ENCODE peak calls at places on chromosomes 16 and 17, in seven cellular contexts. One of them, this sample, is unnamed.

GRCh38 chr16:30997000-30997886 is 12.2 kb downstream of the HSD3B7 start:
- DNase-seq in AG04449: no peak
- DNase-seq in AG10803: peak; percentile 78
- DNase-seq in uterus: peak; percentile 89
- DNase-seq in lower leg skin: peak; percentile 82
- DNase-seq in mammary epithelial cell: peak; percentile 72
- DNase-seq in breast epithelium: peak; percentile 84
- DNase-seq in this sample: peak; percentile 87

GRCh38 chr17:50649042-50649908 is 14.6 kb downstream of the ABCC3 start:
- DNase-seq in mammary epithelial cell: no peak
- DNase-seq in lower leg skin: no peak
- DNase-seq in AG10803: no peak
- DNase-seq in breast epithelium: no peak
- DNase-seq in uterus: no peak
- DNase-seq in AG04449: no peak
- DNase-seq in this sample: no peak

GRCh38 chr17:42518755-42519545 is 17.1 kb upstream of the NAGLU start:
- DNase-seq in lower leg skin: peak; percentile 42
- DNase-seq in AG04449: no peak
- DNase-seq in AG10803: peak; percentile 25
- DNase-seq in mammary epithelial cell: no peak
- DNase-seq in breast epithelium: no peak
- DNase-seq in uterus: peak; percentile 67
- DNase-seq in this sample: no peak

GRCh38 chr16:75267631-75268264 is 16.3 kb upstream of the BCAR1 start:
- DNase-seq in AG04449: no peak
- DNase-seq in breast epithelium: peak; percentile 81
- DNase-seq in uterus: no peak
- DNase-seq in lower leg skin: no peak
- DNase-seq in AG10803: no peak
- DNase-seq in mammary epithelial cell: peak; percentile 86
- DNase-seq in this sample: peak; percentile 81

GRCh38 chr17:50105811-50106210 is 10.7 kb downstream of the PDK2 start:
- DNase-seq in lower leg skin: no peak
- DNase-seq in breast epithelium: no peak
- DNase-seq in mammary epithelial cell: no peak
- DNase-seq in uterus: no peak
- DNase-seq in AG10803: no peak
- DNase-seq in AG04449: no peak
- DNase-seq in this sample: no peak

GRCh38 chr16:73890524-73891500 is 405.8 kb upstream of the PSMD7 start:
- DNase-seq in breast epithelium: no peak
- DNase-seq in uterus: no peak
- DNase-seq in mammary epithelial cell: no peak
- DNase-seq in AG10803: peak; percentile 0
- DNase-seq in AG04449: no peak
- DNase-seq in lower leg skin: no peak
- DNase-seq in this sample: no peak

GRCh38 chr16:1258906-1259759 is 3.3 kb downstream of the TPSD1 start:
- DNase-seq in lower leg skin: no peak
- DNase-seq in breast epithelium: no peak
- DNase-seq in AG10803: no peak
- DNase-seq in mammary epithelial cell: no peak
- DNase-seq in uterus: no peak
- DNase-seq in AG04449: no peak
- DNase-seq in this sample: no peak

GRCh38 chr16:2753523-2754020 is 1.1 kb downstream of the SRRM2 start:
- DNase-seq in AG04449: no peak
- DNase-seq in uterus: no peak
- DNase-seq in AG10803: no peak
- DNase-seq in mammary epithelial cell: no peak
- DNase-seq in breast epithelium: no peak
- DNase-seq in lower leg skin: no peak
- DNase-seq in this sample: no peak

GRCh38 chr16:585351-585750 is 4.5 kb upstream of the RAB40C start:
- DNase-seq in mammary epithelial cell: no peak
- DNase-seq in AG04449: no peak
- DNase-seq in breast epithelium: no peak
- DNase-seq in AG10803: no peak
- DNase-seq in uterus: peak; percentile 22
- DNase-seq in lower leg skin: no peak
- DNase-seq in this sample: no peak

GRCh38 chr16:87045462-87046216 is 271.6 kb downstream of the C16orf95 start:
- DNase-seq in AG10803: no peak
- DNase-seq in lower leg skin: no peak
- DNase-seq in breast epithelium: no peak
- DNase-seq in AG04449: no peak
- DNase-seq in mammary epithelial cell: no peak
- DNase-seq in uterus: no peak
- DNase-seq in this sample: no peak

GRCh38 chr16:50473375-50473945 is 74.7 kb upstream of the NKD1 start:
- DNase-seq in AG04449: no peak
- DNase-seq in breast epithelium: no peak
- DNase-seq in uterus: no peak
- DNase-seq in lower leg skin: no peak
- DNase-seq in AG10803: no peak
- DNase-seq in mammary epithelial cell: peak; percentile 56
- DNase-seq in this sample: no peak

GRCh38 chr17:82113422-82113821 is 15.4 kb upstream of the FASN start:
- DNase-seq in AG04449: no peak
- DNase-seq in AG10803: no peak
- DNase-seq in breast epithelium: no peak
- DNase-seq in uterus: no peak
- DNase-seq in mammary epithelial cell: no peak
- DNase-seq in lower leg skin: no peak
- DNase-seq in this sample: no peak

GRCh38 chr17:82113941-82114340 is 15.9 kb upstream of the FASN start:
- DNase-seq in lower leg skin: no peak
- DNase-seq in mammary epithelial cell: no peak
- DNase-seq in breast epithelium: no peak
- DNase-seq in AG04449: no peak
- DNase-seq in AG10803: no peak
- DNase-seq in uterus: no peak
- DNase-seq in this sample: no peak

GRCh38 chr17:82110298-82110697 is 12.3 kb upstream of the FASN start:
- DNase-seq in uterus: no peak
- DNase-seq in mammary epithelial cell: peak; percentile 83
- DNase-seq in lower leg skin: no peak
- DNase-seq in breast epithelium: no peak
- DNase-seq in AG10803: no peak
- DNase-seq in AG04449: no peak
- DNase-seq in this sample: no peak

GRCh38 chr17:82112866-82113390 is 14.9 kb upstream of the FASN start:
- DNase-seq in breast epithelium: no peak
- DNase-seq in uterus: no peak
- DNase-seq in AG04449: no peak
- DNase-seq in mammary epithelial cell: no peak
- DNase-seq in lower leg skin: no peak
- DNase-seq in AG10803: no peak
- DNase-seq in this sample: no peak

DNA sequence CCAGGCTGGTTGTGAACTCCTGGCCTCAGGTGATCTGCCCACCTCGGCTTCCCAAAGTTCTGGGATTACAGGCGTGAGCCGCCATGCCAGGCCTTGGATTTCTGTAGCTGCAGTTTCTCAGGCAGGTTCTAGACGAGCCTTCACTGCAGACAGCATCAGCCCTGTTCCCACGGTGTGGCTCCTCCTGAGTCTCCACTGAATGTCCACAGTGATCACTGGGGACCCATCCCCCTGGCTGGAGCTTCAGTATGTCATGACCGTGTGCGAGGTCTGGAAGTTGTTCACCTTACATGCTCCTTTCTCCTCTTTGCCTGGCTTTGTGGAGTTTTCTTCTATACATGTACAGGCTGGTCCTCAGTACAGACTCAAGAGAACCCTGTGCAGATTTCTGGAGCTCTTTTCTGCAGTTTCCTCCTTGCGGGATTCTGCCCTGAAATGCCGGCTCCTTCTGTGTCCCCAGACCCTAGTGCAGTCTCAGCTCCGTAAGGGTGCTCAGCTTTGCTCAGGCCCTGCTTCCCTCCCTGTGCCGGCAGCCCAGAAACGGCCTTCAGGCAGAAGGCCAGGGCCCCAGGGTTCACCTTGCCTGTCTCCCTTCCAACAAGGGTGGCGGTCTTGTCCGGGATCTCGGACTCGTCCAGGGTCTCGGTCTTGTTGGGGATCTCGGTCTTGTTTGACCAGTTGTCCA is 14.3 kb upstream of the FASN start:
- DNase-seq in mammary epithelial cell: no peak
- DNase-seq in AG10803: no peak
- DNase-seq in AG04449: no peak
- DNase-seq in uterus: no peak
- DNase-seq in breast epithelium: no peak
- DNase-seq in lower leg skin: no peak
- DNase-seq in this sample: no peak
- H3K4me3 ChIP-seq in mammary epithelial cell: no peak overlapping the region
- H3K4me3 ChIP-seq in AG10803: no peak overlapping the region
- H3K4me3 ChIP-seq in AG04449: no peak overlapping the region
- H3K4me3 ChIP-seq in uterus: no peak overlapping the region
- H3K4me3 ChIP-seq in breast epithelium: no peak overlapping the region
- H3K4me3 ChIP-seq in lower leg skin: no peak overlapping the region
- H3K4me3 ChIP-seq in this sample: no peak overlapping the region

DNA sequence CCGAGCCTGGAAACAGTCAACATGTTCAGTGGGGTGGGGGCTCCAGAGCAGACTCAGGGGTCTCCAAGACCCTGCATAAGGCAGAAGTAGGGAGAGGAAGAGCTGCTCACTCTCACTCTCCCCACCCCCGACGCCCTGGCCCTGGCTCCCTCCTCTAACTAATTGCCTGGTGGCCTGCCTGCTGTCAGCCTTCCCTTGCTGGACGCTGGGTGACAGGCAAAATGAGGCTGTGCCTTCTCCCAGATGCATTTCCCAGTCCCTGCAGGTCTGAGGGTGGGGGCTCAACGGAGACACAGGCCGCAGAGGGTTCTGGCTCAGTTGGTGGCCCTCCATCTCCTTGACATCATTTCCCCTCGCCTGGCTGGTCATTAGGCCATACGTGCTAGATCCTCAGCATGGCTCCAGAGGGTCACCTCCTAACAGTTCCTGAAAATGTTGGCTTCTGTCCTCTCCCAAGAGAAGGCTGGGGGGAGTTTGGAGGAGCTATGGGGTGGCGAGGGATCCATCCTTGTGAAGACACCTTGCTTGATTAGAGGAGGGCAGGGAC is 1.4 kb downstream of the FMNL1 start:
- DNase-seq in uterus: no peak
- DNase-seq in lower leg skin: no peak
- DNase-seq in AG10803: no peak
- DNase-seq in mammary epithelial cell: no peak
- DNase-seq in breast epithelium: no peak
- DNase-seq in AG04449: no peak
- DNase-seq in this sample: peak; percentile 77
- H3K4me3 ChIP-seq in uterus: no peak overlapping the region
- H3K4me3 ChIP-seq in lower leg skin: no peak overlapping the region
- H3K4me3 ChIP-seq in AG10803: no peak overlapping the region
- H3K4me3 ChIP-seq in mammary epithelial cell: no peak overlapping the region
- H3K4me3 ChIP-seq in breast epithelium: peak overlapping the region; percentile 71
- H3K4me3 ChIP-seq in AG04449: no peak overlapping the region
- H3K4me3 ChIP-seq in this sample: peak overlapping the region; percentile 72

GRCh38 chr16:67992661-67993206 is 6.5 kb downstream of the DPEP2 start:
- DNase-seq in breast epithelium: no peak
- DNase-seq in AG04449: no peak
- DNase-seq in AG10803: no peak
- DNase-seq in uterus: no peak
- DNase-seq in mammary epithelial cell: no peak
- DNase-seq in lower leg skin: no peak
- DNase-seq in this sample: no peak

GRCh38 chr16:67989322-67990017 is 9.2 kb upstream of the DPEP3 start:
- DNase-seq in AG10803: no peak
- DNase-seq in AG04449: no peak
- DNase-seq in mammary epithelial cell: no peak
- DNase-seq in breast epithelium: no peak
- DNase-seq in lower leg skin: no peak
- DNase-seq in uterus: no peak
- DNase-seq in this sample: no peak

GRCh38 chr16:67995423-67995822 is 3.9 kb downstream of the DPEP2 start:
- DNase-seq in breast epithelium: no peak
- DNase-seq in AG10803: no peak
- DNase-seq in uterus: no peak
- DNase-seq in mammary epithelial cell: peak; percentile 46
- DNase-seq in AG04449: no peak
- DNase-seq in lower leg skin: no peak
- DNase-seq in this sample: no peak

GRCh38 chr16:67990018-67990386 is 9.3 kb downstream of the DPEP2 start:
- DNase-seq in AG10803: no peak
- DNase-seq in uterus: no peak
- DNase-seq in breast epithelium: no peak
- DNase-seq in lower leg skin: no peak
- DNase-seq in AG04449: no peak
- DNase-seq in mammary epithelial cell: no peak
- DNase-seq in this sample: no peak

GRCh38 chr16:67993207-67994036 is 5.9 kb downstream of the DPEP2 start:
- DNase-seq in lower leg skin: peak; percentile 54
- DNase-seq in AG10803: peak; percentile 67
- DNase-seq in uterus: peak; percentile 77
- DNase-seq in breast epithelium: peak; percentile 68
- DNase-seq in mammary epithelial cell: peak; percentile 38
- DNase-seq in AG04449: no peak
- DNase-seq in this sample: peak; percentile 97
- H3K4me3 ChIP-seq in lower leg skin: no peak overlapping the region
- H3K4me3 ChIP-seq in AG10803: peak overlapping the region; percentile 39
- H3K4me3 ChIP-seq in uterus: peak overlapping the region; percentile 14
- H3K4me3 ChIP-seq in breast epithelium: peak overlapping the region; percentile 28
- H3K4me3 ChIP-seq in mammary epithelial cell: peak overlapping the region; percentile 30
- H3K4me3 ChIP-seq in AG04449: peak overlapping the region; percentile 12
- H3K4me3 ChIP-seq in this sample: peak overlapping the region; percentile 17

GRCh38 chr16:21653571-21653970 is 1.2 kb upstream of the IGSF6 start:
- DNase-seq in mammary epithelial cell: no peak
- DNase-seq in breast epithelium: no peak
- DNase-seq in uterus: no peak
- DNase-seq in AG10803: no peak
- DNase-seq in lower leg skin: no peak
- DNase-seq in AG04449: no peak
- DNase-seq in this sample: peak; percentile 76

GRCh38 chr16:21663889-21664647 is at the start of gene OTOA:
- DNase-seq in mammary epithelial cell: no peak
- DNase-seq in lower leg skin: no peak
- DNase-seq in uterus: no peak
- DNase-seq in breast epithelium: no peak
- DNase-seq in AG04449: no peak
- DNase-seq in AG10803: no peak
- DNase-seq in this sample: no peak

GRCh38 chr16:21654881-21655280 is 2.5 kb upstream of the IGSF6 start:
- DNase-seq in AG04449: no peak
- DNase-seq in lower leg skin: no peak
- DNase-seq in AG10803: no peak
- DNase-seq in uterus: no peak
- DNase-seq in breast epithelium: no peak
- DNase-seq in mammary epithelial cell: peak; percentile 74
- DNase-seq in this sample: no peak

GRCh38 chr16:21656795-21657768 is 4.7 kb upstream of the IGSF6 start:
- DNase-seq in lower leg skin: no peak
- DNase-seq in mammary epithelial cell: peak; percentile 30
- DNase-seq in uterus: no peak
- DNase-seq in AG04449: no peak
- DNase-seq in AG10803: peak; percentile 63
- DNase-seq in breast epithelium: no peak
- DNase-seq in this sample: no peak

DNA sequence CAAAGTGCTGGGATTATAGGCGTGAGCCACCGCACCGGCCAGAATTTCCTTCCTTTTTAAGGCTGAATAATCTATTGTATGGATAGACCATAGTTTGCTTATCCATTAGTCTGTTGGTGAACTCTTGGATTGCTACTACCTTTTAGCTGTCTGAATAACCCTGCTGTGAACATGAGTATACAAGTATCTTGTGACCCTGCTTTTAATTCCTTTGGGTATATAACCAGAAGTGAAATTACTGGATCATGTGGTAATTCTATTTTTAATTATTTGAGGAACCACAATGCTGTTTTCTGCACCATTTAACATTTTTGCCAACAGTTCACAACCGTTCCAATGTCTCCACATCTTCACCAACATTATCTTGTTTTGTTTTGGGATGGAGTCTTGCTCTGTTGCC is 4.6 kb upstream of the OTOA start:
- DNase-seq in AG04449: no peak
- DNase-seq in uterus: no peak
- DNase-seq in mammary epithelial cell: no peak
- DNase-seq in breast epithelium: no peak
- DNase-seq in lower leg skin: no peak
- DNase-seq in AG10803: no peak
- DNase-seq in this sample: no peak
- H3K4me3 ChIP-seq in AG04449: no peak overlapping the region
- H3K4me3 ChIP-seq in uterus: no peak overlapping the region
- H3K4me3 ChIP-seq in mammary epithelial cell: no peak overlapping the region
- H3K4me3 ChIP-seq in breast epithelium: no peak overlapping the region
- H3K4me3 ChIP-seq in lower leg skin: no peak overlapping the region
- H3K4me3 ChIP-seq in AG10803: no peak overlapping the region
- H3K4me3 ChIP-seq in this sample: no peak overlapping the region